ENCODE peak calls at places on chromosomes 1 and 21, in seven cellular contexts. G is BJ, J is lung, H is fibroblast of mammary gland, Q is fibroblast of lung, U is cardiac fibroblast, P is progenitor cell of endocrine pancreas. B is an unnamed sample.

GRCh38 chr1:91806777-91807700 is 78.9 kb downstream of the TGFBR3 start:
- DNase-seq in G (no peak), J (no peak), H (peak), Q (peak), U (peak), P (no peak), B (peak)

GRCh38 chr1:56302878-56303277 is 276.5 kb downstream of the PLPP3 start:
- DNase-seq in G (no peak), J (no peak), H (peak), Q (no peak), U (no peak), P (no peak), B (no peak)

GRCh38 chr1:27789511-27790154 is 16.6 kb downstream of the STX12 start:
- DNase-seq in G (no peak), J (no peak), H (peak), Q (no peak), U (peak), P (no peak), B (no peak)

GRCh38 chr1:70361727-70362413 is 7.3 kb upstream of the ANKRD13C start:
- DNase-seq in G (no peak), J (no peak), H (peak), Q (peak), U (peak), P (no peak), B (peak)

GRCh38 chr21:33839167-33839716 is 76.4 kb downstream of the ATP5PO start:
- DNase-seq in G (no peak), J (no peak), H (no peak), Q (no peak), U (no peak), P (no peak), B (no peak)

GRCh38 chr1:61053712-61054608 is 28.4 kb upstream of the NFIA start:
- DNase-seq in G (no peak), J (no peak), H (no peak), Q (no peak), U (peak), P (no peak), B (no peak)

GRCh38 chr21:21101911-21102310 is 103.7 kb downstream of the NCAM2 start:
- DNase-seq in G (no peak), J (no peak), H (peak), Q (peak), U (peak), P (no peak), B (no peak)

GRCh38 chr1:9317591-9318331 is 25.1 kb downstream of the SPSB1 start:
- DNase-seq in G (no peak), J (peak), H (peak), Q (peak), U (peak), P (no peak), B (no peak)

GRCh38 chr1:22174446-22174845 is 31.5 kb upstream of the WNT4 start:
- DNase-seq in G (no peak), J (no peak), H (no peak), Q (no peak), U (no peak), P (no peak), B (no peak)

GRCh38 chr1:115596080-115596795 is 45.5 kb upstream of the VANGL1 start:
- DNase-seq in G (no peak), J (no peak), H (peak), Q (peak), U (peak), P (no peak), B (no peak)

GRCh38 chr1:21302747-21303715 is 12.8 kb upstream of the ECE1 start:
- DNase-seq in G (peak), J (no peak), H (peak), Q (peak), U (peak), P (no peak), B (peak)

GRCh38 chr1:145991799-145992412 is 4.5 kb downstream of the TXNIP start:
- DNase-seq in G (no peak), J (no peak), H (no peak), Q (peak), U (no peak), P (no peak), B (no peak)

GRCh38 chr1:212139526-212140137 is 104.1 kb downstream of the DTL start:
- DNase-seq in G (no peak), J (peak), H (no peak), Q (no peak), U (no peak), P (no peak), B (no peak)

GRCh38 chr1:70234733-70235132 is 13.6 kb downstream of the SRSF11 start:
- DNase-seq in G (no peak), J (no peak), H (no peak), Q (no peak), U (no peak), P (no peak), B (no peak)

GRCh38 chr1:2311184-2312032 is 79.9 kb downstream of the MORN1 start:
- DNase-seq in G (no peak), J (no peak), H (peak), Q (peak), U (peak), P (peak), B (no peak)
- TF ChIP-seq CTCF in G (peak), J (no peak), H (peak), Q (peak), U (peak), P (peak), B (peak)

GRCh38 chr1:87151500-87152421 is 176.9 kb upstream of the LMO4 start:
- DNase-seq in G (no peak), J (peak), H (peak), Q (peak), U (peak), P (peak), B (no peak)
- TF ChIP-seq CTCF in G (no peak), J (no peak), H (peak), Q (peak), U (peak), P (peak), B (peak)

GRCh38 chr1:34396042-34396441 is 219.3 kb downstream of the C1orf94 start:
- DNase-seq in G (no peak), J (no peak), H (no peak), Q (no peak), U (no peak), P (no peak), B (no peak)
- TF ChIP-seq CTCF in G (no peak), J (no peak), H (no peak), Q (no peak), U (no peak), P (no peak), B (no peak)

GRCh38 chr1:62082456-62083363 is 111.9 kb upstream of the L1TD1 start:
- DNase-seq in G (no peak), J (no peak), H (peak), Q (peak), U (peak), P (peak), B (no peak)
- TF ChIP-seq CTCF in G (peak), J (peak), H (peak), Q (peak), U (peak), P (peak), B (peak)

GRCh38 chr1:6593810-6594209 is 8.9 kb downstream of the KLHL21 start:
- DNase-seq in G (no peak), J (no peak), H (no peak), Q (no peak), U (no peak), P (no peak), B (no peak)
- TF ChIP-seq CTCF in G (no peak), J (no peak), H (no peak), Q (no peak), U (no peak), P (no peak), B (no peak)

GRCh38 chr1:151888972-151889570 is 20.2 kb downstream of the THEM4 start:
- DNase-seq in G (no peak), J (no peak), H (peak), Q (no peak), U (peak), P (no peak), B (no peak)
- TF ChIP-seq CTCF in G (no peak), J (no peak), H (peak), Q (peak), U (peak), P (peak), B (peak)

DNA sequence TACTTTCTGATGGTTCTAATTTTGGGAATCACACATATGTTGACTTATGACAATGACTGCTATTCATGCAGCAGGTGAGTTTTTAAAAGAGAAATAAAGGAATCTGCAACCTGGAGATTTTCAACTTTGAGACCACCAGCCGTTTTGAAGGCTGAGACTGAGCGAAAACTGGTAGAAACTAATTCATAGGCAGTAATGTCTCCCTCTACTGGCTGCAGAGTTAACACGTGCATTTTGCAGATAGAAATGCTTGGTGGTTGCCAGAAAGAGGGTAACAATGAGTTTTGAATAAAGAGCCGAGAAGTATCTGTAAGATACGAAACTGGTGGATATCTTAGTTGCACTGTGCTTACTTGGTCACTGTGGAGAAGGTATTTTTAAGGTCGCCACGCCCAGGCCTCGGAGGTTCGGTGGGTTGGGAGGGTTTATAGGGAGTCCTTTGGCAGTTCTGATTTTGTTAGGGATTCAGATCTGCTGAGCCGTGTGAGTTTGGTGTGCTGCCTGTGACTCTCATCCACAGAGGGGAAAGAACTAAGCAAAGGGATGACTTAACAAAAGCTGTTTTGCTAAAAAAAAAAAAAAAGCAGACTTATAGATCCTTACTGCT is 83.0 kb downstream of the RYR2 start:
- DNase-seq in G (no peak), J (no peak), H (no peak), Q (peak), U (peak), P (no peak), B (no peak)
- TF ChIP-seq CTCF in G (no peak), J (no peak), H (peak), Q (peak), U (no peak), P (peak), B (no peak)

GRCh38 chr21:17819878-17820232 is 699 bp upstream of the C21orf91 start:
- DNase-seq in G (no peak), J (no peak), H (no peak), Q (no peak), U (no peak), P (no peak), B (no peak)

GRCh38 chr21:17818158-17819113 is 720 bp downstream of the C21orf91 start:
- DNase-seq in G (no peak), J (peak), H (peak), Q (peak), U (peak), P (peak), B (no peak)

GRCh38 chr21:17821121-17821520 is 2.0 kb upstream of the C21orf91 start:
- DNase-seq in G (no peak), J (no peak), H (no peak), Q (no peak), U (no peak), P (no peak), B (no peak)

GRCh38 chr21:17823846-17824245 is 4.7 kb upstream of the C21orf91 start:
- DNase-seq in G (no peak), J (no peak), H (no peak), Q (no peak), U (no peak), P (no peak), B (no peak)

DNA sequence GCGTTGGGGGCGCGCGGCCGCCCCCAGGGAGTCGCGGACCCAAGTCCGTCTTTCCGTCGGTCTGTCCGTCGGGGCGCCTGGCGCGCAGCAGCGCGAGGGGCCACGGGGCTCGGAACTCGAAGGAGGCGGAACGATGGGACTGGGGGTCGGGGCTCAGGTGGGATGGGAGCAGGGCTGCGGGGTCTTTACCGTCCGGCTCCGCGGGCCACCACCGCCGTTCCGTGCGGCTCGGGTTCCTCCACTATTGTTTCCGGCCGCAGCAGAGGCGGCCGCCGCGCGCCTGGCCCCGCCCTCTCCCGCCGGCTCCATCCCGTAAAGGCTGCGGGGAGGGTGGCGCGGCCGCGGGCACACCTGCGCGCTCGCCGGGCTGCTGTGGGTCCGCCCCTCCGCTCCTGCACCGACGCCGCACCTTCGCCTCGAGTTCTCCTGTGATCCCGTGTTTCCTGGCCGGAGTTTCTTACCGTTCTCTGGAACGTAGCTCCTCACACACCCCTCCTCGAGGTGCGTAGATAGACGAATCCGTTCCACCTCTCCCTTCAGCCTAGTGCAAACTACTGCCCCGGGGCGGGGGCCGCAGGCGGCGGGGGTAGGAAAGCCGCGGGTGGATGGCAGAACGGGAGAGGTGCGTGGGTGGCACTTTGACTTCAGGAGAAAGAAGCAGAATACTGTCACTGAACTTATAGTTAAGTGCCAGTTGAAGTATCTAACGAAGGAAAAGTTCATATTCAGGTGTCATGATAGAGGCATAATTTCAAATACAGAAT is at the start of gene C21orf91:
- DNase-seq in G (peak), J (peak), H (peak), Q (peak), U (peak), P (peak), B (peak)
- TF ChIP-seq CTCF in G (no peak), J (no peak), H (no peak), Q (no peak), U (no peak), P (no peak), B (no peak)

GRCh38 chr1:117708323-117709288 is 102.8 kb downstream of the TENT5C start:
- DNase-seq in G (no peak), J (no peak), H (no peak), Q (no peak), U (no peak), P (no peak), B (no peak)

GRCh38 chr1:117709398-117709797 is 103.5 kb downstream of the TENT5C start:
- DNase-seq in G (no peak), J (no peak), H (no peak), Q (no peak), U (no peak), P (no peak), B (no peak)

GRCh38 chr1:117712598-117712997 is 106.8 kb downstream of the TENT5C start:
- DNase-seq in G (no peak), J (no peak), H (no peak), Q (no peak), U (no peak), P (no peak), B (no peak)

GRCh38 chr1:117707371-117707770 is 101.5 kb downstream of the TENT5C start:
- DNase-seq in G (no peak), J (no peak), H (no peak), Q (no peak), U (no peak), P (no peak), B (no peak)

DNA sequence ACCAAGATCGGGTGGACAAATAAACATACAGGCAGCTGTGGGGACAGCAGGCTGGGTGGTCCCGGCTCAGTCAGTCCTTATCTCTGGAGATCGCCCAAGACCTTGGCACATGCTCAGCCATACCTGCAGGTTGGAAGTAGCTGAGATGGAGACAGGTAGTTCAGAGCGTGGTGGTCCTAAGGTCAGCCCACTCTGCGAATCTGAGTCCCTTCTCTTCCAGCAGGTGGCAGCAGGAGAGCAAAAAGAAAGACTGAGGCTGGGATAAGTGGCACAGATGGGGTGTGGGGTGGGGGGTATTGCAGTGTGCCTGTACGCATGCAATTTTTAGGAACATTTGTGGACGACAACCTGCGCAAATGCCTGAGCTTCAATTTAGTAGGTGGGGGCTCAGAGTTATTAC is 104.9 kb downstream of the TENT5C start:
- DNase-seq in G (no peak), J (no peak), H (peak), Q (no peak), U (no peak), P (no peak), B (no peak)
- TF ChIP-seq CTCF in G (peak), J (no peak), H (peak), Q (peak), U (peak), P (peak), B (peak)

GRCh38 chr1:175569117-175569743 is 174.2 kb downstream of the TNR start:
- DNase-seq in G (no peak), J (no peak), H (no peak), Q (no peak), U (no peak), P (no peak), B (no peak)
- TF ChIP-seq CTCF in G (no peak), J (no peak), H (no peak), Q (no peak), U (no peak), P (no peak), B (no peak)

B was measured in AG09319.